ENCODE peak calls at places on chromosomes 4 and X, in seven cellular contexts. H is astrocyte of the spinal cord; W is CD8-positive, alpha-beta T cell; U is cardiac fibroblast; T is mammary epithelial cell; I is cardiac muscle cell; N is pancreas. O is an unnamed sample.

GRCh38 chrX:74242050-74242449 is 61.9 kb upstream of the ZCCHC13 start:
- DNase-seq in H (peak; percentile 62), W (no peak), U (peak; percentile 62), T (peak; percentile 45), I (no peak), N (no peak), O (peak; percentile 30)

GRCh38 chr4:74474345-74475099 is 29.6 kb downstream of the AREG start:
- DNase-seq in H (peak; percentile 22), W (no peak), U (peak; percentile 77), T (peak; percentile 41), I (no peak), N (no peak), O (peak; percentile 73)

GRCh38 chrX:84189125-84189524 is 1.1 kb upstream of the RPS6KA6 start:
- DNase-seq in H (no peak), W (no peak), U (no peak), T (no peak), I (peak; percentile 13), N (no peak), O (no peak)

GRCh38 chr4:80611366-80611765 is 275.8 kb downstream of the CFAP299 start:
- DNase-seq in H (no peak), W (no peak), U (no peak), T (no peak), I (no peak), N (no peak), O (no peak)

GRCh38 chr4:138269175-138269574 is 27.0 kb upstream of the SLC7A11 start:
- DNase-seq in H (no peak), W (no peak), U (peak; percentile 29), T (no peak), I (no peak), N (no peak), O (no peak)

GRCh38 chr4:94507708-94508107 is 56.0 kb downstream of the PDLIM5 start:
- DNase-seq in H (peak; percentile 83), W (no peak), U (peak; percentile 95), T (peak; percentile 87), I (peak; percentile 30), N (no peak), O (peak; percentile 98)

GRCh38 chr4:102141855-102142254 is 203.4 kb downstream of the SLC39A8 start:
- DNase-seq in H (no peak), W (no peak), U (no peak), T (no peak), I (no peak), N (no peak), O (no peak)

GRCh38 chrX:54439967-54440871 is at the start of gene TSR2:
- DNase-seq in H (peak; percentile 86), W (peak; percentile 55), U (peak; percentile 89), T (peak; percentile 77), I (peak; percentile 84), N (peak; percentile 89), O (peak; percentile 87)

GRCh38 chr4:67558493-67558892 is at the start of gene STAP1:
- DNase-seq in H (no peak), W (no peak), U (no peak), T (no peak), I (no peak), N (no peak), O (no peak)

GRCh38 chrX:1581132-1581531 is 10.3 kb upstream of the AKAP17A start:
- DNase-seq in H (peak; percentile 20), W (peak; percentile 48), U (peak; percentile 71), T (peak; percentile 32), I (peak; percentile 23), N (no peak), O (peak; percentile 43)

GRCh38 chr4:105075045-105075444 is 71.6 kb upstream of the TET2 start:
- DNase-seq in H (no peak), W (no peak), U (no peak), T (no peak), I (no peak), N (no peak), O (no peak)

GRCh38 chrX:1528884-1529203 is 8.1 kb downstream of the P2RY8 start:
- DNase-seq in H (no peak), W (no peak), U (no peak), T (no peak), I (no peak), N (no peak), O (no peak)

GRCh38 chr4:144582975-144583374 is 63.0 kb upstream of the HHIP start:
- DNase-seq in H (peak; percentile 57), W (no peak), U (peak; percentile 72), T (no peak), I (no peak), N (no peak), O (peak; percentile 14)

GRCh38 chrX:9635368-9635767 is 130.3 kb downstream of the GPR143 start:
- DNase-seq in H (no peak), W (no peak), U (no peak), T (no peak), I (no peak), N (no peak), O (no peak)

GRCh38 chr4:38574559-38575333 is 89.3 kb upstream of the KLF3 start:
- DNase-seq in H (no peak), W (no peak), U (no peak), T (no peak), I (no peak), N (no peak), O (no peak)

GRCh38 chr4:40251366-40251765 is 54.5 kb downstream of the RHOH start:
- DNase-seq in H (no peak), W (no peak), U (peak; percentile 72), T (peak; percentile 91), I (no peak), N (no peak), O (peak; percentile 81)

GRCh38 chr4:76546282-76547166 is 111.5 kb downstream of the SHROOM3 start:
- DNase-seq in H (peak; percentile 91), W (no peak), U (peak; percentile 90), T (peak; percentile 72), I (no peak), N (no peak), O (peak; percentile 75)

GRCh38 chr4:102959503-102959902 is 60.0 kb downstream of the SLC9B1 start:
- DNase-seq in H (no peak), W (no peak), U (no peak), T (no peak), I (no peak), N (no peak), O (no peak)

GRCh38 chr4:122796801-122797404 is 29.7 kb upstream of the FGF2 start:
- DNase-seq in H (no peak), W (no peak), U (no peak), T (no peak), I (no peak), N (no peak), O (no peak)

GRCh38 chrX:37879692-37880091 is 32.3 kb upstream of the DYNLT3 start:
- DNase-seq in H (no peak), W (no peak), U (peak; percentile 23), T (peak; percentile 3), I (no peak), N (no peak), O (no peak)

GRCh38 chr4:15778742-15779231 is 659 bp downstream of the CD38 start:
- DNase-seq in H (peak; percentile 33), W (peak; percentile 16), U (no peak), T (no peak), I (peak; percentile 28), N (no peak), O (no peak)

GRCh38 chrX:124117325-124117724 is 155.8 kb downstream of the STAG2 start:
- DNase-seq in H (no peak), W (no peak), U (no peak), T (no peak), I (no peak), N (no peak), O (no peak)

GRCh38 chr4:170990989-170991589 is 822.1 kb upstream of the GALNTL6 start:
- DNase-seq in H (no peak), W (no peak), U (no peak), T (peak; percentile 16), I (peak; percentile 53), N (no peak), O (peak; percentile 24)

DNA sequence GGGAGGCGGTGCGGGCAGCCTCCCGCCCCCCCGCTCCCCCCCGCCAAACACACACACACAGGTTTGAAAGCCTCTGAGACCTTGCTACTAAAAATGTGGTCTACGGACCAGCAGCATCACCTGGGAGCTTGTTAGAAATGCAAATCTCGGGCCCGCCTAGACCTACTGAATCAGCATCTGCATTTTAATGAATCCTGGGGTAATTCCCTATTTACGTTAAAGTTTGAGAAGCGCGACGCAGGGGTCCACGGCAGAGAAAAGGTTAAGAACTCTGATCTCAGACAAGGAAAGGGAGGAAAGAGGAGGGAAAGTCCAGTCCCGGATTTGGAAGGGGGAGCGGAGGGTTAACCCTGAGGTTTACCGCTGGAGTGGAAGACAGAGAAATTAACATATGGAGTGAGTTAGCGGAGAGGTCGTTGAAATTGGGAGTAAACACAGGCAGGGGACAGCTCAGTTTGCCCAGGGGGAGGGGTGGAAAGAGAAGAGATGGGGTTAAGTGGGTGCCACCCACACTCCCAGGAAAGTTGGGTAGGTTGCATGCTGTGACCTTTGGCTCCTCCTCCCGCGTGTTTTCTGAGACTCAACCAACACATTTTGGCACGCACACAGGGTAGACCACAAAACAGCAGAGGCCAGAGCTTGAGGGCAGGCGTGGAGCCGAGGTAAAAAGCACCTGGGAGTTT is 483.6 kb downstream of the BCOR start:
- DNase-seq in H (no peak), W (no peak), U (no peak), T (peak; percentile 50), I (no peak), N (no peak), O (no peak)
- H3K4me3 ChIP-seq in H (no peak overlapping the region), W (peak overlapping the region; percentile 49), U (no peak overlapping the region), T (no peak overlapping the region), I (peak overlapping the region; percentile 35), N (no peak overlapping the region), O (no peak overlapping the region)

DNA sequence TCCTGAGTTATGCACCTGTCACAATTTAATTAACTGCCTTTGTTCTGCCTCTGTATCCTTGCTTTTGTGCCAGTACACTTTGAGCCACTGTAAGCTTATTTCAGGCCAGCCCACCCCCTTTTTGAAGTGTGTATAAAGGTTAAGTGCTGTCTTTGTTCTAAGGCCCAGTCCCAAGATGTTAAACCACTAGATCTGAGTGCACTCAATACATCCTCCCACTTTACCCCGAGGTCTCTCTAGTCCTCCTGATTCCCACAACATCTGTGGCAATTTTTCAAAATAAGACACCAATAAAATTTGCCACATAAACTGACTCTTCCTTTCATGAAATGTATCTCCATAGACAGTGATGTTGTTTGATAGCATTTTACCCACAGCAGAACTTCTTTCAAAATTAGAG is 124.1 kb upstream of the SPIN4 start:
- DNase-seq in H (peak; percentile 3), W (no peak), U (no peak), T (no peak), I (no peak), N (no peak), O (no peak)
- TF ChIP-seq CTCF in H (no peak), W (no peak), U (no peak), T (no peak), I (no peak), N (no peak), O (no peak)

GRCh38 chrX:45850197-45850774 is 649.6 kb upstream of the DIPK2B start:
- DNase-seq in H (peak; percentile 28), W (no peak), U (peak; percentile 30), T (peak; percentile 46), I (peak; percentile 1), N (no peak), O (no peak)
- H3K4me3 ChIP-seq in H (peak overlapping the region; percentile 77), W (peak overlapping the region; percentile 66), U (peak overlapping the region; percentile 68), T (peak overlapping the region; percentile 78), I (peak overlapping the region; percentile 50), N (peak overlapping the region; percentile 21), O (peak overlapping the region; percentile 74)

DNA sequence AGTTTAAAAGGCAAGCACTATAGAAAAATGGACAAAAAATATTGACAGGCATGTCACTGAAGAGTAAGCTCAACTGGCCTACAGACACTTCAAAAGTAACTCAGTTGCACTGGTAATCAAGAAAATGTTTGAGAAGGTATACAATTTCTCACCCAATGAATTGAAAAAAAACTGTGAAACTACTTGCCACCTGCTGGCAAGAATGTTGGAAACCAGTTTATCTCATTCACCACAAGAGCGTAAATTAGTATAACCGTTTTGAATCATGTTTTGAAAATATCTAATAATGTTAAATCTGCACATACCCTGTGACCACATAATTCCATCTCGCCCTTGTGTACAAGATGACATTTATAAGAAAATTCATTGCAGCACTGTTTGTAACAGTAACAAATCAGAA is 31.7 kb downstream of the TXK start:
- DNase-seq in H (no peak), W (no peak), U (no peak), T (no peak), I (no peak), N (no peak), O (no peak)
- TF ChIP-seq CTCF in H (no peak), W (no peak), U (peak; percentile 1), T (peak; percentile 11), I (peak; percentile 5), N (no peak), O (peak; percentile 5)

O was measured in fibroblast of mammary gland.